ENCODE peak calls at places on chromosomes 5 and 9, in ten cellular contexts. D, F, P, J, M, Q, G, C, T and X are unnamed samples.

GRCh38 chr9:77892171-77892570 is 139.4 kb downstream of the GNAQ start:
- DNase-seq in D (no peak), F (no peak), P (no peak), J (peak), M (no peak), Q (no peak), G (peak), C (no peak), T (no peak), X (no peak)

GRCh38 chr9:7178729-7179128 is 421.0 kb downstream of the KDM4C start:
- DNase-seq in D (no peak), F (no peak), P (no peak), J (no peak), M (no peak), Q (no peak), G (no peak), C (no peak), T (no peak), X (no peak)

GRCh38 chr5:93186031-93186682 is 394.9 kb downstream of the NR2F1-AS1 start:
- DNase-seq in D (no peak), F (peak), P (no peak), J (no peak), M (no peak), Q (peak), G (peak), C (no peak), T (no peak), X (no peak)

GRCh38 chr5:52802272-52803011 is 14.7 kb downstream of the ITGA1 start:
- DNase-seq in D (no peak), F (no peak), P (no peak), J (no peak), M (no peak), Q (peak), G (no peak), C (no peak), T (no peak), X (no peak)

GRCh38 chr5:8060235-8061139 is 191.5 kb downstream of the MTRR start:
- DNase-seq in D (no peak), F (no peak), P (no peak), J (no peak), M (no peak), Q (no peak), G (no peak), C (no peak), T (peak), X (no peak)

GRCh38 chr5:150264667-150265603 is 24.6 kb downstream of the CAMK2A start:
- DNase-seq in D (no peak), F (no peak), P (no peak), J (no peak), M (no peak), Q (no peak), G (no peak), C (no peak), T (no peak), X (no peak)

GRCh38 chr9:108743901-108744371 is 111.8 kb downstream of the ACTL7B start:
- DNase-seq in D (no peak), F (peak), P (peak), J (no peak), M (no peak), Q (no peak), G (no peak), C (no peak), T (no peak), X (no peak)

GRCh38 chr5:145825751-145826180 is 9.4 kb downstream of the PRELID2 start:
- DNase-seq in D (peak), F (peak), P (peak), J (peak), M (no peak), Q (peak), G (peak), C (no peak), T (peak), X (no peak)

GRCh38 chr5:74424162-74424868 is 216.2 kb downstream of the ENC1 start:
- DNase-seq in D (peak), F (peak), P (no peak), J (no peak), M (no peak), Q (no peak), G (peak), C (no peak), T (no peak), X (peak)